ENCODE peak calls at places on chromosomes 3 and 15, in eight cellular contexts. One of them, this sample, is unnamed.

GRCh38 chr15:29337156-29337959 is 67.7 kb upstream of the NSMCE3 start:
- DNase-seq in MM.1S: no peak
- DNase-seq in GM23248: peak; percentile 12
- DNase-seq in HCT116: no peak
- DNase-seq in PC-3: no peak
- DNase-seq in SK-N-SH: no peak
- DNase-seq in OCI-LY7: no peak
- DNase-seq in GM23338: no peak
- DNase-seq in this sample: no peak

GRCh38 chr15:81506936-81507335 is 132.9 kb upstream of the TMC3 start:
- DNase-seq in MM.1S: no peak
- DNase-seq in GM23248: no peak
- DNase-seq in HCT116: no peak
- DNase-seq in PC-3: no peak
- DNase-seq in SK-N-SH: no peak
- DNase-seq in OCI-LY7: no peak
- DNase-seq in GM23338: no peak
- DNase-seq in this sample: no peak

GRCh38 chr15:78671626-78672211 is 30.7 kb upstream of the CHRNB4 start:
- DNase-seq in MM.1S: no peak
- DNase-seq in GM23248: no peak
- DNase-seq in HCT116: no peak
- DNase-seq in PC-3: no peak
- DNase-seq in SK-N-SH: peak; percentile 88
- DNase-seq in OCI-LY7: no peak
- DNase-seq in GM23338: peak; percentile 69
- DNase-seq in this sample: peak; percentile 72

GRCh38 chr15:82197734-82198594 is 64.6 kb downstream of the EFL1 start:
- DNase-seq in MM.1S: peak; percentile 55
- DNase-seq in GM23248: peak; percentile 83
- DNase-seq in HCT116: peak; percentile 51
- DNase-seq in PC-3: peak; percentile 81
- DNase-seq in SK-N-SH: peak; percentile 64
- DNase-seq in OCI-LY7: peak; percentile 71
- DNase-seq in GM23338: peak; percentile 91
- DNase-seq in this sample: peak; percentile 75

GRCh38 chr15:48564690-48565089 is 80.8 kb downstream of the FBN1 start:
- DNase-seq in MM.1S: no peak
- DNase-seq in GM23248: no peak
- DNase-seq in HCT116: no peak
- DNase-seq in PC-3: peak; percentile 25
- DNase-seq in SK-N-SH: no peak
- DNase-seq in OCI-LY7: no peak
- DNase-seq in GM23338: no peak
- DNase-seq in this sample: no peak

GRCh38 chr3:150345021-150345538 is 63.0 kb upstream of the TSC22D2 start:
- DNase-seq in MM.1S: no peak
- DNase-seq in GM23248: peak; percentile 39
- DNase-seq in HCT116: peak; percentile 98
- DNase-seq in PC-3: peak; percentile 100
- DNase-seq in SK-N-SH: no peak
- DNase-seq in OCI-LY7: no peak
- DNase-seq in GM23338: peak; percentile 81
- DNase-seq in this sample: peak; percentile 27

GRCh38 chr3:136960838-136961836 is 3.4 kb downstream of the IL20RB start:
- DNase-seq in MM.1S: no peak
- DNase-seq in GM23248: peak; percentile 91
- DNase-seq in HCT116: peak; percentile 44
- DNase-seq in PC-3: peak; percentile 77
- DNase-seq in SK-N-SH: no peak
- DNase-seq in OCI-LY7: no peak
- DNase-seq in GM23338: no peak
- DNase-seq in this sample: no peak

GRCh38 chr3:195270350-195271115 is 426 bp downstream of the XXYLT1 start:
- DNase-seq in MM.1S: peak; percentile 82
- DNase-seq in GM23248: peak; percentile 91
- DNase-seq in HCT116: peak; percentile 26
- DNase-seq in PC-3: peak; percentile 39
- DNase-seq in SK-N-SH: peak; percentile 72
- DNase-seq in OCI-LY7: peak; percentile 84
- DNase-seq in GM23338: peak; percentile 80
- DNase-seq in this sample: peak; percentile 91

GRCh38 chr3:40921251-40921650 is 278.1 kb upstream of the CTNNB1 start:
- DNase-seq in MM.1S: no peak
- DNase-seq in GM23248: no peak
- DNase-seq in HCT116: no peak
- DNase-seq in PC-3: no peak
- DNase-seq in SK-N-SH: no peak
- DNase-seq in OCI-LY7: no peak
- DNase-seq in GM23338: no peak
- DNase-seq in this sample: no peak

GRCh38 chr15:44194397-44195150 is 497 bp downstream of the FRMD5 start:
- DNase-seq in MM.1S: peak; percentile 12
- DNase-seq in GM23248: peak; percentile 68
- DNase-seq in HCT116: no peak
- DNase-seq in PC-3: peak; percentile 79
- DNase-seq in SK-N-SH: peak; percentile 73
- DNase-seq in OCI-LY7: no peak
- DNase-seq in GM23338: no peak
- DNase-seq in this sample: no peak

GRCh38 chr3:13022348-13023250 is 50.6 kb downstream of the IQSEC1 start:
- DNase-seq in MM.1S: no peak
- DNase-seq in GM23248: peak; percentile 75
- DNase-seq in HCT116: no peak
- DNase-seq in PC-3: peak; percentile 75
- DNase-seq in SK-N-SH: peak; percentile 90
- DNase-seq in OCI-LY7: peak; percentile 75
- DNase-seq in GM23338: peak; percentile 62
- DNase-seq in this sample: peak; percentile 87

GRCh38 chr3:108718454-108718853 is 38.8 kb downstream of the RETNLB start:
- DNase-seq in MM.1S: no peak
- DNase-seq in GM23248: no peak
- DNase-seq in HCT116: no peak
- DNase-seq in PC-3: no peak
- DNase-seq in SK-N-SH: no peak
- DNase-seq in OCI-LY7: no peak
- DNase-seq in GM23338: no peak
- DNase-seq in this sample: no peak

GRCh38 chr3:74273555-74274402 is 340.7 kb downstream of the CNTN3 start:
- DNase-seq in MM.1S: no peak
- DNase-seq in GM23248: no peak
- DNase-seq in HCT116: no peak
- DNase-seq in PC-3: no peak
- DNase-seq in SK-N-SH: no peak
- DNase-seq in OCI-LY7: no peak
- DNase-seq in GM23338: no peak
- DNase-seq in this sample: no peak

GRCh38 chr3:67361770-67362169 is 292.6 kb downstream of the SUCLG2 start:
- DNase-seq in MM.1S: no peak
- DNase-seq in GM23248: no peak
- DNase-seq in HCT116: no peak
- DNase-seq in PC-3: no peak
- DNase-seq in SK-N-SH: no peak
- DNase-seq in OCI-LY7: no peak
- DNase-seq in GM23338: no peak
- DNase-seq in this sample: no peak

GRCh38 chr3:67361323-67361722 is 293.1 kb downstream of the SUCLG2 start:
- DNase-seq in MM.1S: peak; percentile 39
- DNase-seq in GM23248: no peak
- DNase-seq in HCT116: no peak
- DNase-seq in PC-3: no peak
- DNase-seq in SK-N-SH: no peak
- DNase-seq in OCI-LY7: no peak
- DNase-seq in GM23338: no peak
- DNase-seq in this sample: no peak

GRCh38 chr3:67357610-67358458 is 296.6 kb downstream of the SUCLG2 start:
- DNase-seq in MM.1S: no peak
- DNase-seq in GM23248: peak; percentile 59
- DNase-seq in HCT116: peak; percentile 59
- DNase-seq in PC-3: peak; percentile 48
- DNase-seq in SK-N-SH: peak; percentile 41
- DNase-seq in OCI-LY7: peak; percentile 25
- DNase-seq in GM23338: peak; percentile 95
- DNase-seq in this sample: peak; percentile 80

DNA sequence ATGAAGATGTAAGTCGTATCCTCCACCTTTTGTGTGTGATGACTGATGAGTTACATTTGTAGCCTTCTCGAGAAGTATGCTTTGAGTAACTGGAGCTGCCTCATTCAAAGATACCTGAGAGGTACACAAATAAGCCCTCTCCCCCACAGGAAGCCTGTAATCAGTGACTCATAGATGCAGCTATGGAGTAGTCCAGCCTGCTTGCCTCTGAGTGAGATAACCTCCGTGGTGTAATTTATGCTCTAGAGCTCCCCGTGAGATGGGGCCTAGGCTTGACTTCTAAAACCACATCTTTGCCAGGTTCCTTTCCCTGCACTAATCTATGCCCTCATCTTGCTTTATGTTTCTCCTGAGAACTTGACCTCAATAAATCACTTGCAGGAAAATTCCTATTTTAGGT is 291.7 kb downstream of the SUCLG2 start:
- DNase-seq in MM.1S: peak; percentile 23
- DNase-seq in GM23248: no peak
- DNase-seq in HCT116: no peak
- DNase-seq in PC-3: peak; percentile 55
- DNase-seq in SK-N-SH: no peak
- DNase-seq in OCI-LY7: no peak
- DNase-seq in GM23338: no peak
- DNase-seq in this sample: no peak
- TF ChIP-seq EZH2phosphoT487 in MM.1S: no peak
- TF ChIP-seq EZH2phosphoT487 in GM23248: no peak
- TF ChIP-seq EZH2phosphoT487 in HCT116: no peak
- TF ChIP-seq EZH2phosphoT487 in PC-3: no peak
- TF ChIP-seq EZH2phosphoT487 in SK-N-SH: no peak
- TF ChIP-seq EZH2phosphoT487 in OCI-LY7: no peak
- TF ChIP-seq EZH2phosphoT487 in GM23338: no peak
- TF ChIP-seq EZH2phosphoT487 in this sample: no peak

DNA sequence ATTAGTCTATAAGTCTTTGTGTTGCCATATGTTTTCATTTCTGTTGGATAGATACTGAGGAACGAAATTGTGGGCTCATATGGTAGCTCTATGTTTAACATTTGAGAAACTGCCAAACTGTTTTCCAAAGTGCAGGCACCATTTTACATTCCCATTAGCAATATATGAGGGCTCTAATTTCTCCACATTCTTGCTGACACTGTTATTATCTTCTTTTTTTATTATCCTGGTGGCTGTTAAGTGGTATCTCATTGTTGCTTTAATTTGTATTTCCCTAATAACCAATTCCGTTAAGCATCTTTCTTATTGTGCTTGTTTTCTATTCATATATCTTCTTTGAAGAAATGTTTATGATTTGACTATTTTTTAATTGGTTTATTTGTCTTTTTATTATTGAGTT is 1.9 kb upstream of the PIK3R4 start:
- DNase-seq in MM.1S: no peak
- DNase-seq in GM23248: peak; percentile 38
- DNase-seq in HCT116: no peak
- DNase-seq in PC-3: no peak
- DNase-seq in SK-N-SH: no peak
- DNase-seq in OCI-LY7: no peak
- DNase-seq in GM23338: no peak
- DNase-seq in this sample: no peak
- TF ChIP-seq EZH2phosphoT487 in MM.1S: no peak
- TF ChIP-seq EZH2phosphoT487 in GM23248: no peak
- TF ChIP-seq EZH2phosphoT487 in HCT116: no peak
- TF ChIP-seq EZH2phosphoT487 in PC-3: no peak
- TF ChIP-seq EZH2phosphoT487 in SK-N-SH: no peak
- TF ChIP-seq EZH2phosphoT487 in OCI-LY7: no peak
- TF ChIP-seq EZH2phosphoT487 in GM23338: no peak
- TF ChIP-seq EZH2phosphoT487 in this sample: no peak

GRCh38 chr3:52527732-52528595 is 5.7 kb downstream of the NT5DC2 start:
- DNase-seq in MM.1S: no peak
- DNase-seq in GM23248: no peak
- DNase-seq in HCT116: no peak
- DNase-seq in PC-3: no peak
- DNase-seq in SK-N-SH: no peak
- DNase-seq in OCI-LY7: no peak
- DNase-seq in GM23338: no peak
- DNase-seq in this sample: no peak
- TF ChIP-seq EZH2phosphoT487 in MM.1S: no peak
- TF ChIP-seq EZH2phosphoT487 in GM23248: no peak
- TF ChIP-seq EZH2phosphoT487 in HCT116: no peak
- TF ChIP-seq EZH2phosphoT487 in PC-3: no peak
- TF ChIP-seq EZH2phosphoT487 in SK-N-SH: no peak
- TF ChIP-seq EZH2phosphoT487 in OCI-LY7: no peak
- TF ChIP-seq EZH2phosphoT487 in GM23338: no peak
- TF ChIP-seq EZH2phosphoT487 in this sample: no peak

GRCh38 chr3:125300416-125300815 is 74.7 kb downstream of the ZNF148 start:
- DNase-seq in MM.1S: no peak
- DNase-seq in GM23248: peak; percentile 89
- DNase-seq in HCT116: no peak
- DNase-seq in PC-3: peak; percentile 71
- DNase-seq in SK-N-SH: no peak
- DNase-seq in OCI-LY7: no peak
- DNase-seq in GM23338: no peak
- DNase-seq in this sample: no peak
- TF ChIP-seq EZH2phosphoT487 in MM.1S: no peak
- TF ChIP-seq EZH2phosphoT487 in GM23248: no peak
- TF ChIP-seq EZH2phosphoT487 in HCT116: no peak
- TF ChIP-seq EZH2phosphoT487 in PC-3: no peak
- TF ChIP-seq EZH2phosphoT487 in SK-N-SH: no peak
- TF ChIP-seq EZH2phosphoT487 in OCI-LY7: no peak
- TF ChIP-seq EZH2phosphoT487 in GM23338: no peak
- TF ChIP-seq EZH2phosphoT487 in this sample: no peak

DNA sequence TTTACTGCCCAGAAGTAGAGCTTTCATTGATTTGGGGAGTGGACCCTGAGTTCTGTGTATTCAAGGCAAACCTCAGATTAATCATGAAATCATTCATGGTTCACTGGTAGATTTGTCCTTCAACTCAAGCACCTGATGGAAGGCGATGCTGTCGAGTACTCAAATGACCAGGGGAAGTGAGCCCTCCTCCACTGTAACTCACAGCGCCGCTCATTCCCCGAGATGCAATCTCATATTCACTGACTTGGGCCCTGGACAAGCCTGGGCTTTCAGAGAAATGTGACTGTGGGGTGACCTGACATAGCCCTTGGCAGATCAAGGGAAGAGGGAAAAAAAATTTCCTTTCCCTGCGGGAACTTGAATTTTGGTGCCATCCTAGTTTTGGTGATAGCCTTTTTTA is 156.7 kb upstream of the BHLHE40 start:
- DNase-seq in MM.1S: no peak
- DNase-seq in GM23248: no peak
- DNase-seq in HCT116: no peak
- DNase-seq in PC-3: no peak
- DNase-seq in SK-N-SH: no peak
- DNase-seq in OCI-LY7: no peak
- DNase-seq in GM23338: no peak
- DNase-seq in this sample: no peak
- TF ChIP-seq EZH2phosphoT487 in MM.1S: no peak
- TF ChIP-seq EZH2phosphoT487 in GM23248: no peak
- TF ChIP-seq EZH2phosphoT487 in HCT116: no peak
- TF ChIP-seq EZH2phosphoT487 in PC-3: no peak
- TF ChIP-seq EZH2phosphoT487 in SK-N-SH: no peak
- TF ChIP-seq EZH2phosphoT487 in OCI-LY7: no peak
- TF ChIP-seq EZH2phosphoT487 in GM23338: no peak
- TF ChIP-seq EZH2phosphoT487 in this sample: no peak

This sample was measured in neural progenitor cell.